ENCODE peak calls at places on chromosomes 1 and 21, in nine cellular contexts. One of them, this sample, is unnamed.

GRCh38 chr1:203129501-203130231 is 2.1 kb downstream of the ADORA1 start:
- DNase-seq in activated effector memory CD4-positive, alpha-beta T cell treated with anti-CD3 and anti-CD28 coated beads, Interleukin-2, amount 50 U/mL, for 16 hours: peak
- DNase-seq in stimulated activated naive CD4-positive, alpha-beta T cell treated with Interleukin-2 at 50 U/mL for 16 hours: no peak
- DNase-seq in BJ: no peak
- DNase-seq in AG04449: no peak
- DNase-seq in activated naive CD4-positive, alpha-beta T cell: no peak
- DNase-seq in iPS-NIHi11: no peak
- DNase-seq in HAP-1: no peak
- DNase-seq in mucosa of gallbladder: peak
- DNase-seq in this sample: no peak

GRCh38 chr1:91714867-91715381 is 171.0 kb downstream of the TGFBR3 start:
- DNase-seq in mucosa of gallbladder: no peak
- DNase-seq in stimulated activated naive CD4-positive, alpha-beta T cell treated with Interleukin-2 at 50 U/mL for 16 hours: no peak
- DNase-seq in activated naive CD4-positive, alpha-beta T cell: no peak
- DNase-seq in BJ: no peak
- DNase-seq in HAP-1: no peak
- DNase-seq in AG04449: no peak
- DNase-seq in activated effector memory CD4-positive, alpha-beta T cell treated with anti-CD3 and anti-CD28 coated beads, Interleukin-2, amount 50 U/mL, for 16 hours: no peak
- DNase-seq in iPS-NIHi11: no peak
- DNase-seq in this sample: no peak

GRCh38 chr1:24925082-24925779 is 4.8 kb downstream of the RUNX3 start:
- DNase-seq in HAP-1: no peak
- DNase-seq in iPS-NIHi11: no peak
- DNase-seq in activated naive CD4-positive, alpha-beta T cell: peak
- DNase-seq in stimulated activated naive CD4-positive, alpha-beta T cell treated with Interleukin-2 at 50 U/mL for 16 hours: peak
- DNase-seq in BJ: no peak
- DNase-seq in mucosa of gallbladder: no peak
- DNase-seq in activated effector memory CD4-positive, alpha-beta T cell treated with anti-CD3 and anti-CD28 coated beads, Interleukin-2, amount 50 U/mL, for 16 hours: peak
- DNase-seq in AG04449: no peak
- DNase-seq in this sample: peak

GRCh38 chr1:78227705-78228260 is 182.0 kb downstream of the GIPC2 start:
- DNase-seq in activated effector memory CD4-positive, alpha-beta T cell treated with anti-CD3 and anti-CD28 coated beads, Interleukin-2, amount 50 U/mL, for 16 hours: no peak
- DNase-seq in AG04449: no peak
- DNase-seq in activated naive CD4-positive, alpha-beta T cell: no peak
- DNase-seq in HAP-1: no peak
- DNase-seq in stimulated activated naive CD4-positive, alpha-beta T cell treated with Interleukin-2 at 50 U/mL for 16 hours: no peak
- DNase-seq in mucosa of gallbladder: no peak
- DNase-seq in iPS-NIHi11: no peak
- DNase-seq in BJ: no peak
- DNase-seq in this sample: no peak

GRCh38 chr1:112675728-112676381 is 1.4 kb downstream of the MOV10 start:
- DNase-seq in activated naive CD4-positive, alpha-beta T cell: no peak
- DNase-seq in HAP-1: no peak
- DNase-seq in iPS-NIHi11: no peak
- DNase-seq in mucosa of gallbladder: no peak
- DNase-seq in activated effector memory CD4-positive, alpha-beta T cell treated with anti-CD3 and anti-CD28 coated beads, Interleukin-2, amount 50 U/mL, for 16 hours: no peak
- DNase-seq in stimulated activated naive CD4-positive, alpha-beta T cell treated with Interleukin-2 at 50 U/mL for 16 hours: no peak
- DNase-seq in BJ: no peak
- DNase-seq in AG04449: no peak
- DNase-seq in this sample: no peak

GRCh38 chr1:54142146-54142900 is 10.5 kb downstream of the CDCP2 start:
- DNase-seq in activated naive CD4-positive, alpha-beta T cell: no peak
- DNase-seq in mucosa of gallbladder: no peak
- DNase-seq in HAP-1: no peak
- DNase-seq in AG04449: no peak
- DNase-seq in activated effector memory CD4-positive, alpha-beta T cell treated with anti-CD3 and anti-CD28 coated beads, Interleukin-2, amount 50 U/mL, for 16 hours: no peak
- DNase-seq in BJ: no peak
- DNase-seq in iPS-NIHi11: no peak
- DNase-seq in stimulated activated naive CD4-positive, alpha-beta T cell treated with Interleukin-2 at 50 U/mL for 16 hours: no peak
- DNase-seq in this sample: no peak

GRCh38 chr1:183339556-183340167 is 78.5 kb downstream of the NMNAT2 start:
- DNase-seq in activated naive CD4-positive, alpha-beta T cell: no peak
- DNase-seq in mucosa of gallbladder: no peak
- DNase-seq in activated effector memory CD4-positive, alpha-beta T cell treated with anti-CD3 and anti-CD28 coated beads, Interleukin-2, amount 50 U/mL, for 16 hours: no peak
- DNase-seq in iPS-NIHi11: no peak
- DNase-seq in AG04449: no peak
- DNase-seq in BJ: no peak
- DNase-seq in stimulated activated naive CD4-positive, alpha-beta T cell treated with Interleukin-2 at 50 U/mL for 16 hours: no peak
- DNase-seq in HAP-1: no peak
- DNase-seq in this sample: no peak

GRCh38 chr1:247295274-247295684 is 36.4 kb downstream of the ZNF496 start:
- DNase-seq in HAP-1: no peak
- DNase-seq in AG04449: no peak
- DNase-seq in stimulated activated naive CD4-positive, alpha-beta T cell treated with Interleukin-2 at 50 U/mL for 16 hours: no peak
- DNase-seq in iPS-NIHi11: peak
- DNase-seq in BJ: no peak
- DNase-seq in mucosa of gallbladder: no peak
- DNase-seq in activated effector memory CD4-positive, alpha-beta T cell treated with anti-CD3 and anti-CD28 coated beads, Interleukin-2, amount 50 U/mL, for 16 hours: no peak
- DNase-seq in activated naive CD4-positive, alpha-beta T cell: no peak
- DNase-seq in this sample: no peak

GRCh38 chr1:16967095-16967567 is 13.3 kb downstream of the MFAP2 start:
- DNase-seq in AG04449: no peak
- DNase-seq in mucosa of gallbladder: peak
- DNase-seq in HAP-1: no peak
- DNase-seq in BJ: no peak
- DNase-seq in iPS-NIHi11: no peak
- DNase-seq in activated effector memory CD4-positive, alpha-beta T cell treated with anti-CD3 and anti-CD28 coated beads, Interleukin-2, amount 50 U/mL, for 16 hours: no peak
- DNase-seq in stimulated activated naive CD4-positive, alpha-beta T cell treated with Interleukin-2 at 50 U/mL for 16 hours: no peak
- DNase-seq in activated naive CD4-positive, alpha-beta T cell: no peak
- DNase-seq in this sample: no peak

GRCh38 chr1:66046415-66046814 is 253.7 kb downstream of the PDE4B start:
- DNase-seq in mucosa of gallbladder: no peak
- DNase-seq in stimulated activated naive CD4-positive, alpha-beta T cell treated with Interleukin-2 at 50 U/mL for 16 hours: no peak
- DNase-seq in BJ: no peak
- DNase-seq in iPS-NIHi11: no peak
- DNase-seq in AG04449: no peak
- DNase-seq in HAP-1: no peak
- DNase-seq in activated naive CD4-positive, alpha-beta T cell: no peak
- DNase-seq in activated effector memory CD4-positive, alpha-beta T cell treated with anti-CD3 and anti-CD28 coated beads, Interleukin-2, amount 50 U/mL, for 16 hours: no peak
- DNase-seq in this sample: no peak

GRCh38 chr21:41142051-41142795 is 25.7 kb upstream of the BACE2 start:
- DNase-seq in activated effector memory CD4-positive, alpha-beta T cell treated with anti-CD3 and anti-CD28 coated beads, Interleukin-2, amount 50 U/mL, for 16 hours: no peak
- DNase-seq in BJ: peak
- DNase-seq in iPS-NIHi11: peak
- DNase-seq in activated naive CD4-positive, alpha-beta T cell: no peak
- DNase-seq in AG04449: peak
- DNase-seq in HAP-1: no peak
- DNase-seq in stimulated activated naive CD4-positive, alpha-beta T cell treated with Interleukin-2 at 50 U/mL for 16 hours: no peak
- DNase-seq in mucosa of gallbladder: no peak
- DNase-seq in this sample: no peak